ENCODE peak calls at places on chromosome 14, in six cellular contexts. One of them, this sample, is unnamed. For H3K36me3 and H3K27me3, the result is how much of the 10 kb centered on the place peaks cover.

GRCh38 chr14:72961579-72962335 is 35.5 kb downstream of the DCAF4 start:
- DNase-seq in BE2C: no peak
- DNase-seq in mammary epithelial cell: peak
- DNase-seq in heart right ventricle: no peak
- DNase-seq in MM.1S: no peak
- DNase-seq in GM23338: no peak
- DNase-seq in this sample: no peak

GRCh38 chr14:99968931-99969330 is 96.3 kb upstream of the EVL start:
- DNase-seq in BE2C: no peak
- DNase-seq in mammary epithelial cell: peak
- DNase-seq in heart right ventricle: no peak
- DNase-seq in MM.1S: no peak
- DNase-seq in GM23338: no peak
- DNase-seq in this sample: no peak

GRCh38 chr14:93898731-93899130 is 28.4 kb upstream of the FAM181A start:
- DNase-seq in BE2C: no peak
- DNase-seq in mammary epithelial cell: no peak
- DNase-seq in heart right ventricle: no peak
- DNase-seq in MM.1S: no peak
- DNase-seq in GM23338: no peak
- DNase-seq in this sample: no peak

GRCh38 chr14:23015618-23016017 is 5.7 kb upstream of the C14orf93 start:
- DNase-seq in BE2C: no peak
- DNase-seq in mammary epithelial cell: no peak
- DNase-seq in heart right ventricle: no peak
- DNase-seq in MM.1S: no peak
- DNase-seq in GM23338: no peak
- DNase-seq in this sample: no peak

GRCh38 chr14:69266572-69267345 is 6.8 kb downstream of the GALNT16 start:
- DNase-seq in BE2C: no peak
- DNase-seq in mammary epithelial cell: no peak
- DNase-seq in heart right ventricle: no peak
- DNase-seq in MM.1S: no peak
- DNase-seq in GM23338: no peak
- DNase-seq in this sample: no peak

GRCh38 chr14:73476451-73476905 is 14.3 kb upstream of the RIOX1 start:
- DNase-seq in BE2C: no peak
- DNase-seq in mammary epithelial cell: no peak
- DNase-seq in heart right ventricle: no peak
- DNase-seq in MM.1S: no peak
- DNase-seq in GM23338: no peak
- DNase-seq in this sample: no peak

GRCh38 chr14:60722836-60723217 is 1.3 kb downstream of the SIX4 start:
- DNase-seq in BE2C: no peak
- DNase-seq in mammary epithelial cell: no peak
- DNase-seq in heart right ventricle: no peak
- DNase-seq in MM.1S: no peak
- DNase-seq in GM23338: peak
- DNase-seq in this sample: peak

GRCh38 chr14:65002586-65003210 is 16.0 kb downstream of the FNTB start:
- DNase-seq in BE2C: no peak
- DNase-seq in mammary epithelial cell: no peak
- DNase-seq in heart right ventricle: no peak
- DNase-seq in MM.1S: no peak
- DNase-seq in GM23338: no peak
- DNase-seq in this sample: no peak

GRCh38 chr14:101070540-101071492 is 167.3 kb upstream of the RTL1 start:
- DNase-seq in BE2C: no peak
- DNase-seq in mammary epithelial cell: no peak
- DNase-seq in heart right ventricle: peak
- DNase-seq in MM.1S: no peak
- DNase-seq in GM23338: no peak
- DNase-seq in this sample: no peak

GRCh38 chr14:32711103-32711680 is 227.5 kb upstream of the NPAS3 start:
- DNase-seq in BE2C: peak
- DNase-seq in mammary epithelial cell: no peak
- DNase-seq in heart right ventricle: peak
- DNase-seq in MM.1S: peak
- DNase-seq in GM23338: peak
- DNase-seq in this sample: peak

GRCh38 chr14:104991896-104992230 is 6.3 kb downstream of the CLBA1 start:
- DNase-seq in BE2C: no peak
- DNase-seq in mammary epithelial cell: no peak
- DNase-seq in heart right ventricle: no peak
- DNase-seq in MM.1S: no peak
- DNase-seq in GM23338: no peak
- DNase-seq in this sample: no peak

GRCh38 chr14:21097616-21098133 is 780 bp downstream of the ZNF219 start:
- DNase-seq in BE2C: no peak
- DNase-seq in mammary epithelial cell: no peak
- DNase-seq in heart right ventricle: peak
- DNase-seq in MM.1S: no peak
- DNase-seq in GM23338: peak
- DNase-seq in this sample: peak

GRCh38 chr14:67442139-67442906 is 30.4 kb upstream of the PLEK2 start:
- DNase-seq in BE2C: no peak
- DNase-seq in mammary epithelial cell: no peak
- DNase-seq in heart right ventricle: no peak
- DNase-seq in MM.1S: peak
- DNase-seq in GM23338: no peak
- DNase-seq in this sample: no peak

GRCh38 chr14:94003397-94003796 is 6.3 kb downstream of the CCDC197 start:
- DNase-seq in BE2C: no peak
- DNase-seq in mammary epithelial cell: no peak
- DNase-seq in heart right ventricle: no peak
- DNase-seq in MM.1S: no peak
- DNase-seq in GM23338: no peak
- DNase-seq in this sample: no peak

GRCh38 chr14:70292716-70293115 is 66.8 kb downstream of the COX16 start:
- DNase-seq in BE2C: no peak
- DNase-seq in mammary epithelial cell: no peak
- DNase-seq in heart right ventricle: no peak
- DNase-seq in MM.1S: no peak
- DNase-seq in GM23338: peak
- DNase-seq in this sample: no peak
- H3K36me3 ChIP-seq in BE2C: under half
- H3K36me3 ChIP-seq in mammary epithelial cell: under half
- H3K36me3 ChIP-seq in heart right ventricle: under half
- H3K36me3 ChIP-seq in MM.1S: under half
- H3K36me3 ChIP-seq in GM23338: under half
- H3K36me3 ChIP-seq in this sample: under half

DNA sequence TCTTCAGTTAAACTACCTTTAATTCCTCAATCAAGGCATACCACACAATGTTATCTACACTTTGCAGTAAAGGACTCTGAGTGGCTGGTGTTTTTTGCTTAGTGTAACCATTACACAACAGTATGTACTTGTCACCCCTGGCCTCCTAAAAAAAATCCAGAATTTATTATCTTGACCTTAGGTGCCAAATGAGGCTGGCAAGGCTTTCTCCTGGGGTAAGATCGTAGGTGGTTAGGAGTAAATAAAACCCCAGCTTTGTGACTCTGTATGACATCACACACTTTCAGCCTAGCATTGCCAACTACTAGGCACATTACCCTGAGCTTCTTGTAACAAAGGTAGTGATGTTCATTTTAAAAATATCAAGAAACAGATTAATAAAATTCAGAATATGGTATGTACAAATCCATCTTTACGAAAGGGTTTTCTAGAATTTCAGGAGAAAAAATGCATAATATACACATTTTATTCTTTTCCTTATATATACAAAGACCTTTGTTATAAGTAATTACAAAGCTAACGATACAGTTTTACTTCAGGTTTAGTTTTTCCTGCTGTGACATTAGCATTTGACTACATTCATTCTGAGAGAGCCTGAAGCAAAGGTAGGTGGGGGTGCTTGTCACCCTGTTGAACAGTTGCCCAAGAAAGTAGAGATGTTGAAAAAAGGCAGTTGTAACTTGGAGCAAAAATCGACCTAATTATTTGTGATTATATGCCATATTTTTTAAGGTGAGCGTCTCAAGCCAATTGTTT is 13.5 kb downstream of the TCL1A start:
- DNase-seq in BE2C: no peak
- DNase-seq in mammary epithelial cell: no peak
- DNase-seq in heart right ventricle: no peak
- DNase-seq in MM.1S: no peak
- DNase-seq in GM23338: peak
- DNase-seq in this sample: no peak
- H3K27me3 ChIP-seq in BE2C: under half
- H3K27me3 ChIP-seq in mammary epithelial cell: under half
- H3K27me3 ChIP-seq in heart right ventricle: half or more
- H3K27me3 ChIP-seq in MM.1S: under half
- H3K27me3 ChIP-seq in GM23338: half or more
- H3K27me3 ChIP-seq in this sample: under half

DNA sequence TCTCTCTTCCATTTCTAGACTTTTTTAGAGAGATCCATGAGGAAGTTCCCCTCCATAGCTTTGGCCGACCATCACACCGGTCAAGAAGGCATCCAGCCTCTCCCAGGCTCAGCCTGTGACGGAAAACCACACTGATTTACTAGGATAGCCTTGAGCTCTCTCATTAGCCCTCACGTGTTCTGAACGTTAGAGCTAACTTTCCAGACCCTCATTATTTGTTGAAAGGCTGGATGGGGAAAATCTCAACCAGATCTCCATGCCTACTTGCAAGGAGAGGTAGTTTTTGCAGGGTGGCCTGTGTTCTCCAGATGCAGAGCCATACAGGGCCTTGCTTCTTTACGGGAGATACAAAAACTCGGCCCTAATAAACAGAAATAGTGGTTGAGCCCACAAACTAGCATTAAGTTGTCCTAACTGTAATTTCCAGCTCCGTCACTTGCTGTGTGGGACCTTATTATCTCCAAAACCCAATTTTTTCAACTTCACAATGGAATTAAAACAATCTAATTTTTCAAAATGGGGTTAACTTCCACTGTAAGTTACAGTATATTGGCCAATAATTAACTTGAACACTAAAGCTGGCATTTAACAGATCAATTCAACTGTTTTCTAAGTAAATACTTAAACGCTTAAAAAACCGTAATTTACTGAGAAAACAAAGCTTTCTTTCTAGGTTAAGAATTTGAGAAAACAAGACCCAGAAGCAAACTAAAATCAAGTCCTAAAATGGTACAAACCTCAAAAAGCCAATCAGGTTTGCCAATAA is 65.3 kb downstream of the KLHL28 start:
- DNase-seq in BE2C: no peak
- DNase-seq in mammary epithelial cell: no peak
- DNase-seq in heart right ventricle: no peak
- DNase-seq in MM.1S: no peak
- DNase-seq in GM23338: no peak
- DNase-seq in this sample: no peak
- H3K4me3 ChIP-seq in BE2C: peak
- H3K4me3 ChIP-seq in mammary epithelial cell: peak
- H3K4me3 ChIP-seq in heart right ventricle: no peak
- H3K4me3 ChIP-seq in MM.1S: peak
- H3K4me3 ChIP-seq in GM23338: no peak
- H3K4me3 ChIP-seq in this sample: peak

GRCh38 chr14:50745401-50746058 is 77.4 kb upstream of the SAV1 start:
- DNase-seq in BE2C: no peak
- DNase-seq in mammary epithelial cell: no peak
- DNase-seq in heart right ventricle: no peak
- DNase-seq in MM.1S: no peak
- DNase-seq in GM23338: no peak
- DNase-seq in this sample: no peak

GRCh38 chr14:50756300-50756699 is 74.7 kb downstream of the NIN start:
- DNase-seq in BE2C: no peak
- DNase-seq in mammary epithelial cell: no peak
- DNase-seq in heart right ventricle: no peak
- DNase-seq in MM.1S: no peak
- DNase-seq in GM23338: no peak
- DNase-seq in this sample: no peak

DNA sequence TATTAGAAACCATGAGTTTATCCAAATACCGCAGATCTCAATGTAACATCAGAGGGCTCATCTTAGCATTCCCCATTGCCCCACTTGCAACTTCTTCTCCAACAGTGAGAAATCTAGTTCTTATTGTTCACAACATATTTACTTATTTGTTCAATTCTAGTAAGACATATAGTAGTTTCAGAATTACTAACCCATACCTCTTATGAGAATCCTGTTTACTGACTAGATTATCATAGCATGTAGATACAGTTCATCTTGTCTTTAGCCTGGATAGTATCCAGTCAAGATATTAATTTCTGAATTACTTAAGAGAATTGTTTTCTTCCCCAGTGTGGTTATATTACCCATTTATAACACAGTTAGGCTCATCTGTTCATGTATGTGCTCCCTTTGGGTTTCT is 80.6 kb downstream of the NIN start:
- DNase-seq in BE2C: no peak
- DNase-seq in mammary epithelial cell: no peak
- DNase-seq in heart right ventricle: no peak
- DNase-seq in MM.1S: no peak
- DNase-seq in GM23338: no peak
- DNase-seq in this sample: no peak
- H3K36me3 ChIP-seq in BE2C: under half
- H3K36me3 ChIP-seq in mammary epithelial cell: under half
- H3K36me3 ChIP-seq in heart right ventricle: half or more
- H3K36me3 ChIP-seq in MM.1S: under half
- H3K36me3 ChIP-seq in GM23338: under half
- H3K36me3 ChIP-seq in this sample: half or more

GRCh38 chr14:76136476-76137160 is 15.1 kb upstream of the GPATCH2L start:
- DNase-seq in BE2C: peak
- DNase-seq in mammary epithelial cell: no peak
- DNase-seq in heart right ventricle: no peak
- DNase-seq in MM.1S: no peak
- DNase-seq in GM23338: no peak
- DNase-seq in this sample: no peak
- H3K27me3 ChIP-seq in BE2C: under half
- H3K27me3 ChIP-seq in mammary epithelial cell: under half
- H3K27me3 ChIP-seq in heart right ventricle: half or more
- H3K27me3 ChIP-seq in MM.1S: under half
- H3K27me3 ChIP-seq in GM23338: half or more
- H3K27me3 ChIP-seq in this sample: under half

DNA sequence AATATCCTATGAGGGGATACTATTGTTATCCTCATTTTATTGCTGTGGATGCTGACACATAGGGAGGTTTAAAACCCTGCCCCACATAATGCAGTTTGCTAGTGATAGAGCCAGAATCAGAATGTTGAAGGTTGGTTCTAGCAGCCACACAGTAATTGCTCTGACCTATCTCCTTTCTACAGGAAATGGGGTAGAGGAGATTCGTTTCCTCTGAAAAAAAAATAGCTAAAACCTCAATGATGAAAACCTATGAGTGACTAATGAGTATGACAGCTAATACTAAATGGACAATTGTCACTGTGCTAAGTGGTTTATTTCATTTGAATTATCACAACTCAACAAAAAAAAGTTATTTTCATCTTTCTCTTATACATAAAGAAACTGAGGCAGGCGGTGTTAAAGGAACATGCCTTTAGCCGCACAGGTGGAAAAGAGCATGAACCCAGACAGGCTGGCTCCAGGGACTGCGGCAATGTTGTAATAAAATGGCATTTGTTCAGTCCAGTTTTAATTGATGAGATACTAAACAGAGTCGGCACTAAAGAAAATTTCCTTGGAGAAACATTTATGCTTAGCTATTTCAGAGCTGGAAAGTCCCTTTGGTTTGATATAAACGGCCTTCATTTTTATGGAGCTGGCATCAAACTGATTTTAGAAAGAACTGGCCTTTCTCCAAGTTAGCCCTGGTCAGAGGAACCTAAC is 881.0 kb downstream of the NRXN3 start:
- DNase-seq in BE2C: no peak
- DNase-seq in mammary epithelial cell: peak
- DNase-seq in heart right ventricle: no peak
- DNase-seq in MM.1S: no peak
- DNase-seq in GM23338: no peak
- DNase-seq in this sample: no peak
- H3K4me3 ChIP-seq in BE2C: no peak
- H3K4me3 ChIP-seq in mammary epithelial cell: no peak
- H3K4me3 ChIP-seq in heart right ventricle: no peak
- H3K4me3 ChIP-seq in MM.1S: no peak
- H3K4me3 ChIP-seq in GM23338: no peak
- H3K4me3 ChIP-seq in this sample: no peak

GRCh38 chr14:71722885-71723284 is 209.3 kb upstream of the RGS6 start:
- DNase-seq in BE2C: no peak
- DNase-seq in mammary epithelial cell: no peak
- DNase-seq in heart right ventricle: no peak
- DNase-seq in MM.1S: no peak
- DNase-seq in GM23338: no peak
- DNase-seq in this sample: no peak
- H3K36me3 ChIP-seq in BE2C: under half
- H3K36me3 ChIP-seq in mammary epithelial cell: under half
- H3K36me3 ChIP-seq in heart right ventricle: under half
- H3K36me3 ChIP-seq in MM.1S: under half
- H3K36me3 ChIP-seq in GM23338: under half
- H3K36me3 ChIP-seq in this sample: under half